ENCODE peak calls at places on chromosomes 3 and 15, in four cellular contexts. J is GM12878, L is SK-N-SH, T is K562. G is an unnamed sample.

GRCh38 chr15:27842526-27842925 is 256.6 kb downstream of the OCA2 start:
- DNase-seq in J (no peak), L (no peak), T (no peak), G (no peak)

GRCh38 chr3:176513604-176514003 is 683.7 kb downstream of the TBL1XR1 start:
- DNase-seq in T (no peak), L (no peak), J (no peak), G (no peak)

GRCh38 chr3:23594897-23595670 is 210.7 kb upstream of the UBE2E1 start:
- DNase-seq in J (no peak), L (no peak), T (no peak), G (no peak)

GRCh38 chr3:160981217-160981938 is 123.8 kb downstream of the B3GALNT1 start:
- DNase-seq in J (peak), T (no peak), L (no peak), G (no peak)

GRCh38 chr3:45387171-45387570 is 1.2 kb upstream of the LARS2 start:
- DNase-seq in T (no peak), J (no peak), L (no peak), G (no peak)

GRCh38 chr3:124941729-124942128 is 7.2 kb upstream of the MUC13 start:
- DNase-seq in T (no peak), L (no peak), J (no peak), G (no peak)

GRCh38 chr15:55914446-55914845 is 79.0 kb downstream of the NEDD4 start:
- DNase-seq in J (no peak), T (no peak), L (no peak), G (no peak)

GRCh38 chr3:73294532-73294931 is 233.1 kb downstream of the EBLN2 start:
- DNase-seq in L (no peak), T (no peak), J (no peak), G (no peak)

GRCh38 chr15:74389115-74390048 is 21.9 kb upstream of the CYP11A1 start:
- DNase-seq in J (no peak), T (peak), L (peak), G (no peak)

GRCh38 chr15:45499426-45499825 is 23.1 kb downstream of the SLC30A4 start:
- DNase-seq in J (no peak), T (no peak), L (no peak), G (no peak)

GRCh38 chr3:72961766-72962165 is 34.8 kb upstream of the PPP4R2 start:
- DNase-seq in J (no peak), T (no peak), L (no peak), G (no peak)

GRCh38 chr3:40847571-40847992 is 322.8 kb downstream of the ZNF621 start:
- DNase-seq in J (no peak), L (no peak), T (no peak), G (peak)

GRCh38 chr3:146543461-146544012 is 870 bp downstream of the PLSCR1 start:
- DNase-seq in J (no peak), T (peak), L (no peak), G (no peak)

GRCh38 chr3:186083746-186084145 is 25.1 kb downstream of the ETV5 start:
- DNase-seq in L (no peak), T (no peak), J (no peak), G (no peak)

GRCh38 chr15:90400759-90401314 is 12.8 kb downstream of the IQGAP1 start:
- DNase-seq in T (peak), L (peak), J (peak), G (peak)

GRCh38 chr3:178778579-178778978 is 242.3 kb downstream of the KCNMB2 start:
- DNase-seq in T (no peak), J (no peak), L (no peak), G (no peak)

GRCh38 chr3:177610677-177611654 is 413.7 kb upstream of the TBL1XR1 start:
- DNase-seq in J (no peak), L (no peak), T (no peak), G (peak)

GRCh38 chr15:55530861-55531313 is 22.9 kb upstream of the DNAAF4 start:
- DNase-seq in J (no peak), L (no peak), T (no peak), G (peak)

GRCh38 chr3:143754090-143754489 is 94.2 kb downstream of the SLC9A9 start:
- DNase-seq in J (no peak), L (no peak), T (no peak), G (no peak)

GRCh38 chr3:45942051-45942825 is 1.0 kb upstream of the CXCR6 start:
- DNase-seq in L (peak), T (no peak), J (no peak), G (no peak)

GRCh38 chr3:146326875-146327543 is 76.1 kb upstream of the PLSCR4 start:
- DNase-seq in J (no peak), T (no peak), L (peak), G (peak)

GRCh38 chr3:129230311-129231019 is 18.9 kb upstream of the COPG1 start:
- DNase-seq in J (no peak), L (no peak), T (peak), G (peak)

GRCh38 chr3:98573231-98573728 is 20.1 kb downstream of the CPOX start:
- DNase-seq in L (peak), J (no peak), T (peak), G (no peak)

GRCh38 chr15:63114465-63114864 is 7.2 kb upstream of the LACTB start:
- DNase-seq in T (no peak), J (no peak), L (no peak), G (no peak)

GRCh38 chr15:71052356-71052755 is 62.9 kb upstream of the THSD4 start:
- DNase-seq in J (no peak), L (no peak), T (no peak), G (no peak)

GRCh38 chr3:45547202-45547701 is 47.3 kb upstream of the LIMD1 start:
- DNase-seq in J (no peak), T (no peak), L (no peak), G (peak)

GRCh38 chr3:188929138-188929537 is 242.6 kb upstream of the TPRG1 start:
- DNase-seq in T (no peak), J (no peak), L (no peak), G (peak)

GRCh38 chr15:73127302-73127936 is 75.2 kb downstream of the NEO1 start:
- DNase-seq in T (peak), J (peak), L (peak), G (peak)

GRCh38 chr15:40265875-40266274 is 17.0 kb downstream of the ANKRD63 start:
- DNase-seq in J (no peak), T (no peak), L (no peak), G (no peak)

GRCh38 chr3:188807002-188807401 is 364.8 kb upstream of the TPRG1 start:
- DNase-seq in T (no peak), L (no peak), J (no peak), G (no peak)

GRCh38 chr3:43286886-43287301 is 554 bp downstream of the SNRK start:
- DNase-seq in J (no peak), T (peak), L (peak), G (no peak)

GRCh38 chr3:139634236-139634635 is 43.5 kb downstream of the NMNAT3 start:
- DNase-seq in L (no peak), J (no peak), T (no peak), G (no peak)

GRCh38 chr3:184741798-184742675 is 30.2 kb upstream of the MAGEF1 start:
- DNase-seq in T (peak), L (peak), J (no peak), G (no peak)
- TF ChIP-seq MXI1 in T (no peak), L (no peak), J (no peak), G (no peak)

GRCh38 chr3:190301591-190301990 is 20.7 kb downstream of the CLDN1 start:
- DNase-seq in L (no peak), T (no peak), J (no peak), G (no peak)
- TF ChIP-seq SIN3A in L (no peak), T (no peak), J (no peak), G (no peak)

GRCh38 chr3:107988464-107989156 is 102.2 kb downstream of the CD47 start:
- DNase-seq in L (no peak), J (no peak), T (no peak), G (no peak)
- TF ChIP-seq MXI1 in L (no peak), J (no peak), T (no peak), G (no peak)

DNA sequence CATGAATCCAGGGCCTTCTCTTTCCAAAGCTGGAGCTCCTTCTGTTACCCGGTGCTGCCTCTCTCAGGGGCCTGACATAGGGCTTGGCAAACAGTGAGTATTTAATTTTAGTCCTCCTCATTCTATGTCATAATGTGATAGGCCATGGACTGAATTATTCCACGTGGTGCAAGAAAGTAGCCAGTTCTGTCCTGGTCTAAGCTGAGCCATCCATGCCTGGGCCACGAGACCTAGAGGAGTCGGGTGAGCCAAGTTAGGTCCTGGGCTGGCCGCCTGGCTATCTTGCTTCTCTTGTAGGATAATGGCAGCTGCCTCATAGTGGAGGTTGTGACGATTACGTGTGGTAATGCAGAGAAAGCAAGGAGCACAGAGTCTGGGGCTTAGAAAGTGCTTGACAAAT is 170.6 kb downstream of the FAM43A start:
- DNase-seq in T (no peak), J (no peak), L (no peak), G (no peak)
- TF ChIP-seq SIN3A in T (no peak), J (no peak), L (no peak), G (no peak)

GRCh38 chr15:92882697-92883642 is 17.2 kb upstream of the CHD2 start:
- DNase-seq in J (no peak), T (no peak), L (peak), G (no peak)
- TF ChIP-seq MXI1 in J (peak), T (no peak), L (peak), G (peak)

GRCh38 chr3:198079771-198080520 is 119.9 kb downstream of the LMLN start:
- DNase-seq in L (no peak), T (peak), J (no peak), G (no peak)
- TF ChIP-seq SIN3A in L (no peak), T (peak), J (no peak), G (no peak)

GRCh38 chr3:117036259-117036799 is 326.8 kb downstream of the TUSC7 start:
- DNase-seq in L (peak), T (no peak), J (no peak), G (no peak)

DNA sequence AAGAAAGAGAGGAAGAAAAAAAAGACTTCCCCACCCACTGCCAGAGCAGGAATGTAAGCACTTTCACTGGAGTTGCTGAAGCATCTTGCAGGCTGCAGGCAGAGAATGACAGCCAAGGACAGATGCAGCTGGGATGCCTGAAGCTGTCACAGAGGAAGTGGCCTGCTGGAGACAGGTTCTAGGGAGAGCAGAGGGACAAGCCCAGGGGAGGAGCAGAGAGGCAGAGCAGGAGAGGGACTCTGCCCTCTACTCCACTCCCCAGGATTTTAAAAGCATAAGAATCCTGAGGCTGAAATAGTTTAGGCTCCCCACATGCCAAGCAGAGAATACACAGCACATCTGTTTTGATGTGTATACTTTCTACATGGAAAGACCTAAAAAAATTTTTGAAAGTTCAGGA is 326.2 kb downstream of the TUSC7 start:
- DNase-seq in L (peak), T (no peak), J (no peak), G (no peak)
- TF ChIP-seq MXI1 in L (peak), T (no peak), J (no peak), G (no peak)

GRCh38 chr15:44188810-44189209 is 6.3 kb downstream of the FRMD5 start:
- DNase-seq in T (no peak), L (no peak), J (no peak), G (no peak)

GRCh38 chr15:44199393-44199792 is 4.3 kb upstream of the FRMD5 start:
- DNase-seq in L (no peak), J (no peak), T (no peak), G (peak)

GRCh38 chr15:44194397-44195150 is 497 bp downstream of the FRMD5 start:
- DNase-seq in L (peak), J (no peak), T (peak), G (no peak)

GRCh38 chr15:44195151-44195740 is at the start of gene FRMD5:
- DNase-seq in J (peak), T (peak), L (peak), G (peak)

GRCh38 chr15:44193651-44194396 is 1.2 kb downstream of the FRMD5 start:
- DNase-seq in T (no peak), L (peak), J (no peak), G (no peak)
- TF ChIP-seq SIN3A in T (no peak), L (no peak), J (no peak), G (no peak)

DNA sequence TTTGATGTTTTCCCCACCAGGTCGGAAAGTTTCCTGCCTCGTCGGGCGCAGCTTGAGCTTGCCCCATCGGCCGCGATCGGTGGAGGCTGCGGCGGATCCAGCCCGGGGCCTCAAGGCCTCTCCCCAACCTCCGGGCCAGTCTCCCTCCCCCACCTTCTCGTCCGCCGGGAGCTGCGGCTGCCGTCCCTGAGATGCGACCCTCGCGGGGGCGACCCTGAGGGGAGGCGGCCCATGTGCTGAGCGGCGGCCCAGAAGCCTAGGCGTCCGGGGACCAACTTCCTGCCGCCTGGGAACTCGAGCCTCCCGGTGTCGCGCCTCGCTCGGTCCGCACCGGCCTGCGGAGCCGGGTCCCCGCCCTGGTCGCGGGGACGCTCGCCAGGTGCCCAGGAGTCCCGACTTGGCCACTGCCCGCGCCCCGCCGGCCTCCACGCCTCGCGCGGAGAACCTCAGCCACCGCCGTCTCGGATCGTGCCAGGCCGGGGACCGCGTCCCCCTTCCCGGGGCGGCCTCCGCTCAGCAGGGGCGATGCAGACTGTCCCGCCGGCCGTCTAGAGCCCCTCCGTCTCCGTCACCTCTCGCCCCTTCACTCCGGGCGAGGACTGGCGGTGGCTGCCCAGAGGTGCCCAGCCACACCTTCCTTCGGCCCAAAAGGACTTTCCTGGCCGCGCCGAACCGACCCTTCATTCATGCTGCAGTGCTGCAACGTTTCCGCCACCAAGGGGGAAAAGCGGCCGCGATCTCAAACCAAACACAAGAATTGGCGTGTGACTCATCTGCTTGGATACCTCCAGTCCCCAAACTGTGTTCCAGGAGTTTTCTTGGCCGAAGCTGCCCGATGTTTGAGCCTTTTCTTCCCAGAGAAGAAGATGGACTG is 656 bp downstream of the SLMAP start:
- DNase-seq in L (peak), T (peak), J (no peak), G (peak)
- TF ChIP-seq MXI1 in L (no peak), T (no peak), J (no peak), G (no peak)

GRCh38 chr3:151439652-151440125 is 21.2 kb downstream of the IGSF10 start:
- DNase-seq in J (no peak), L (peak), T (peak), G (peak)

GRCh38 chr3:151440940-151441339 is 19.9 kb downstream of the IGSF10 start:
- DNase-seq in L (no peak), T (no peak), J (no peak), G (no peak)

GRCh38 chr3:151446002-151446340 is 14.9 kb downstream of the IGSF10 start:
- DNase-seq in T (no peak), L (no peak), J (no peak), G (no peak)

GRCh38 chr3:151445283-151446001 is 15.4 kb downstream of the IGSF10 start:
- DNase-seq in T (no peak), J (no peak), L (no peak), G (no peak)

GRCh38 chr3:151443583-151443982 is 17.3 kb downstream of the IGSF10 start:
- DNase-seq in J (no peak), L (no peak), T (peak), G (no peak)
- TF ChIP-seq SIN3A in J (no peak), L (no peak), T (no peak), G (no peak)